ENCODE peak calls at places on chromosomes 7 and 10, in six cellular contexts. V is GM12864, U is cardiac muscle cell, T is A549, W is astrocyte, K is glutamatergic neuron. L is an unnamed sample.

GRCh38 chr10:31262672-31263071 is 56.3 kb upstream of the ZEB1 start:
- DNase-seq in T (no peak), U (no peak), W (peak; percentile 71), K (no peak), V (no peak), L (peak; percentile 92)

GRCh38 chr10:5965266-5965665 is 12.1 kb downstream of the IL15RA start:
- DNase-seq in W (no peak), V (no peak), T (no peak), K (no peak), U (no peak), L (no peak)

GRCh38 chr10:5573968-5574641 is 49.3 kb downstream of the CALML3 start:
- DNase-seq in U (no peak), T (no peak), W (no peak), K (no peak), V (no peak), L (no peak)

GRCh38 chr10:43962346-43963191 is 313.9 kb upstream of the ZNF32 start:
- DNase-seq in U (no peak), W (peak; percentile 87), V (no peak), K (no peak), T (no peak), L (peak; percentile 86)

GRCh38 chr10:127903789-127904188 is 3.1 kb upstream of the PTPRE start:
- DNase-seq in W (no peak), T (no peak), U (no peak), K (no peak), V (no peak), L (no peak)

GRCh38 chr10:9209105-9209798 is 1154.8 kb downstream of the GATA3 start:
- DNase-seq in V (peak; percentile 13), U (peak; percentile 75), W (peak; percentile 15), T (peak; percentile 68), K (peak; percentile 86), L (peak; percentile 50)

GRCh38 chr10:23448802-23449570 is 10.1 kb downstream of the OTUD1 start:
- DNase-seq in W (no peak), V (peak; percentile 40), K (no peak), T (no peak), U (no peak), L (peak; percentile 39)

GRCh38 chr10:80599424-80599847 is 61.7 kb downstream of the SH2D4B start:
- DNase-seq in V (peak; percentile 48), U (peak; percentile 88), W (no peak), T (peak; percentile 67), K (peak; percentile 73), L (peak; percentile 23)

GRCh38 chr10:5764422-5765297 is 48.6 kb downstream of the GDI2 start:
- DNase-seq in K (no peak), U (no peak), T (no peak), V (no peak), W (no peak), L (no peak)

GRCh38 chr10:132443605-132443997 is 46.6 kb downstream of the PWWP2B start:
- DNase-seq in V (no peak), T (peak; percentile 51), W (no peak), K (no peak), U (no peak), L (peak; percentile 23)

GRCh38 chr7:80312139-80312661 is 177.6 kb downstream of the GNAI1 start:
- DNase-seq in T (peak; percentile 79), W (peak; percentile 78), V (no peak), K (no peak), U (no peak), L (peak; percentile 71)

GRCh38 chr10:1153805-1154351 is 97.7 kb downstream of the WDR37 start:
- DNase-seq in U (no peak), K (no peak), W (no peak), T (no peak), V (no peak), L (no peak)

GRCh38 chr10:129583831-129584230 is 116.8 kb downstream of the MGMT start:
- DNase-seq in W (no peak), K (no peak), V (no peak), T (no peak), U (no peak), L (no peak)

GRCh38 chr10:83545901-83546391 is 593.4 kb upstream of the GHITM start:
- DNase-seq in K (no peak), W (peak; percentile 76), U (peak; percentile 58), T (no peak), V (no peak), L (no peak)

DNA sequence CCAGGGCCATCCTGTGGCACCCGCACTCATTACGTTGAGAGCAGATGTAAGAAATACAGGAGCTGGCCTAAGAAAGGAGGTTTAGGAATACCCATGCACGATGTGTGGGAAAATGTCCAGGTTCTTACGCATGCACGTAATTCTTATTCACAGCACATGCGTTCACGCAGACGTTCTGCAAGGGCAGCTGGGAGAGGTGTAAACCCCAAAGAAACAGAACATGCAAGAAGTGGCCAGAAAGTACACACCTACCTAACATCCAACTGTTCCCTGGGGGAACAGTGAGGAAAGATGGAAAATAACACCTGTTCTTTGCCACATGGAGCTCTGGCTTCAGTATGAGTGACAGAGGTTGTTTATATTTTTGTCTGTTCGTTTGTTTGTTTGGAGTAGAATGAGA is 285.6 kb downstream of the PRPF18 start:
- DNase-seq in T (no peak), K (no peak), V (no peak), W (peak; percentile 31), U (no peak), L (no peak)
- TF ChIP-seq CTCF in T (no peak), K (no peak), V (no peak), W (no peak), U (no peak), L (no peak)

GRCh38 chr7:13262929-13263530 is 575.6 kb downstream of the ARL4A start:
- DNase-seq in K (no peak), V (peak; percentile 1), U (peak; percentile 45), T (peak; percentile 57), W (peak; percentile 24), L (peak; percentile 43)
- TF ChIP-seq CTCF in K (peak; percentile 69), V (peak; percentile 28), U (peak; percentile 48), T (peak; percentile 94), W (peak; percentile 39), L (peak; percentile 72)

DNA sequence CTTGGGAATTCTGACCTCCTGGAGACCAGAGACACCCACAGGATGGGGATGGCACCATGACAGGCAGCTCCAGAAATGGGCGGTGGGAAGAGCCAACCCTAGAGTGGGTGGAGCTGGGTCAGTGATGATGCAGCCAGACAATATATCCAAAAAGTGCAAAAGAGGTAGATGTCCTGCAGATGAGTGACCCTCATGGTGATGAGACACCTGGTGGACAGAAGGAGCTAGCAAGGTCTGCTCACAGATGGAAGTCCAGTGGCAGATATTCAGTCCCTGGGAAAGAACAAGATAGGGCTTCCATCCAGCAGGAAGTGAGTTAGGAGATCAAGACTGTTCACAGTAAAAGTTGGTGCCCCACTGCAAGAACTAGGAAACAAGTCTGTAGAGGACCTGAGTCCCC is 19.2 kb upstream of the GRB10 start:
- DNase-seq in U (no peak), K (no peak), W (no peak), V (no peak), T (peak; percentile 43), L (no peak)
- TF ChIP-seq CTCF in U (no peak), K (no peak), W (no peak), V (no peak), T (peak; percentile 8), L (no peak)

DNA sequence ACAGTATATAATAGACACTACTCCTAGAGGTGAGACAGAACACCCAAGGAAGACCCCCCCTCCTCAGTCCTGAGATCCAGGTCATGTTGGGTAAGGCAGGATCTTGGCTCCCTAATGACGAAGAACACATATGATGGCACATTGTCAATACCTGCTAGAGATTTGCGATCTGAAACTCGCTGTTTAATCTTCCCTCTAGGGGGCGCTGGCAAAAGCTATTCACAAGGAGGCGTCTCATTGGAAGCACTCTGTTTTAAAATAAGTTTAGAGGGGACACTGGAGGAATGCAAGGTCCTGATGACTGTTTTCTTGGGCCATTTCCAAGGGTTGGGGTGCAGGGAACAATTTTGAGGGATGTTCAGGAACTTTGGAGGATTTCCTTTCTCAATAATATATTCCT is 1013.7 kb upstream of the MBL2 start:
- DNase-seq in W (no peak), T (peak; percentile 12), U (peak; percentile 8), K (no peak), V (no peak), L (no peak)
- TF ChIP-seq CTCF in W (no peak), T (no peak), U (no peak), K (peak; percentile 48), V (peak; percentile 15), L (no peak)

L was measured in AG10803.